ENCODE peak calls at places on chromosomes 11 and 22, in seven cellular contexts. One of them, this sample, is unnamed.

GRCh38 chr22:44372611-44373010 is 59.9 kb upstream of the SHISAL1 start:
- DNase-seq in SK-N-SH: no peak
- DNase-seq in K562: no peak
- DNase-seq in H1: no peak
- DNase-seq in GM12878: no peak
- DNase-seq in HepG2: no peak
- DNase-seq in HCT116: no peak
- DNase-seq in this sample: no peak

GRCh38 chr11:117127164-117127563 is 16.9 kb upstream of the PAFAH1B2 start:
- DNase-seq in SK-N-SH: no peak
- DNase-seq in K562: no peak
- DNase-seq in H1: no peak
- DNase-seq in GM12878: no peak
- DNase-seq in HepG2: no peak
- DNase-seq in HCT116: no peak
- DNase-seq in this sample: no peak

GRCh38 chr11:10727259-10727851 is 23.7 kb upstream of the CTR9 start:
- DNase-seq in SK-N-SH: no peak
- DNase-seq in K562: no peak
- DNase-seq in H1: no peak
- DNase-seq in GM12878: no peak
- DNase-seq in HepG2: no peak
- DNase-seq in HCT116: no peak
- DNase-seq in this sample: no peak

GRCh38 chr11:8055111-8055835 is 25.7 kb upstream of the TUB start:
- DNase-seq in SK-N-SH: no peak
- DNase-seq in K562: no peak
- DNase-seq in H1: no peak
- DNase-seq in GM12878: no peak
- DNase-seq in HepG2: no peak
- DNase-seq in HCT116: no peak
- DNase-seq in this sample: no peak

GRCh38 chr11:80309301-80309700 is 868.5 kb upstream of the TENM4 start:
- DNase-seq in SK-N-SH: no peak
- DNase-seq in K562: no peak
- DNase-seq in H1: no peak
- DNase-seq in GM12878: no peak
- DNase-seq in HepG2: no peak
- DNase-seq in HCT116: no peak
- DNase-seq in this sample: no peak

GRCh38 chr11:95375451-95375850 is 144.4 kb upstream of the SESN3 start:
- DNase-seq in SK-N-SH: no peak
- DNase-seq in K562: no peak
- DNase-seq in H1: no peak
- DNase-seq in GM12878: no peak
- DNase-seq in HepG2: no peak
- DNase-seq in HCT116: no peak
- DNase-seq in this sample: no peak

GRCh38 chr11:44755553-44756505 is 29.1 kb downstream of the TSPAN18 start:
- DNase-seq in SK-N-SH: peak; percentile 42
- DNase-seq in K562: no peak
- DNase-seq in H1: no peak
- DNase-seq in GM12878: no peak
- DNase-seq in HepG2: no peak
- DNase-seq in HCT116: no peak
- DNase-seq in this sample: no peak

GRCh38 chr11:113267536-113267935 is 46.8 kb upstream of the TTC12 start:
- DNase-seq in SK-N-SH: no peak
- DNase-seq in K562: no peak
- DNase-seq in H1: no peak
- DNase-seq in GM12878: no peak
- DNase-seq in HepG2: no peak
- DNase-seq in HCT116: no peak
- DNase-seq in this sample: no peak

GRCh38 chr11:76208829-76209670 is 2.7 kb upstream of the WNT11 start:
- DNase-seq in SK-N-SH: peak; percentile 92
- DNase-seq in K562: no peak
- DNase-seq in H1: no peak
- DNase-seq in GM12878: no peak
- DNase-seq in HepG2: peak; percentile 56
- DNase-seq in HCT116: no peak
- DNase-seq in this sample: peak; percentile 70

GRCh38 chr11:123564225-123564624 is 90.2 kb downstream of the SCN3B start:
- DNase-seq in SK-N-SH: no peak
- DNase-seq in K562: no peak
- DNase-seq in H1: no peak
- DNase-seq in GM12878: no peak
- DNase-seq in HepG2: no peak
- DNase-seq in HCT116: no peak
- DNase-seq in this sample: no peak

GRCh38 chr11:65590240-65590738 is 5.3 kb downstream of the KCNK7 start:
- DNase-seq in SK-N-SH: no peak
- DNase-seq in K562: no peak
- DNase-seq in H1: no peak
- DNase-seq in GM12878: no peak
- DNase-seq in HepG2: no peak
- DNase-seq in HCT116: no peak
- DNase-seq in this sample: no peak

GRCh38 chr11:10806206-10806605 is 2.5 kb downstream of the EIF4G2 start:
- DNase-seq in SK-N-SH: no peak
- DNase-seq in K562: no peak
- DNase-seq in H1: no peak
- DNase-seq in GM12878: no peak
- DNase-seq in HepG2: no peak
- DNase-seq in HCT116: no peak
- DNase-seq in this sample: no peak

GRCh38 chr11:31236052-31236652 is 133.4 kb downstream of the DCDC1 start:
- DNase-seq in SK-N-SH: no peak
- DNase-seq in K562: no peak
- DNase-seq in H1: no peak
- DNase-seq in GM12878: no peak
- DNase-seq in HepG2: no peak
- DNase-seq in HCT116: peak; percentile 8
- DNase-seq in this sample: no peak

GRCh38 chr11:69131644-69132300 is 24.0 kb upstream of the SMIM38 start:
- DNase-seq in SK-N-SH: peak; percentile 70
- DNase-seq in K562: peak; percentile 64
- DNase-seq in H1: peak; percentile 81
- DNase-seq in GM12878: no peak
- DNase-seq in HepG2: peak; percentile 80
- DNase-seq in HCT116: peak; percentile 66
- DNase-seq in this sample: peak; percentile 80

GRCh38 chr11:8092587-8093424 is 11.8 kb downstream of the TUB start:
- DNase-seq in SK-N-SH: peak; percentile 90
- DNase-seq in K562: peak; percentile 88
- DNase-seq in H1: no peak
- DNase-seq in GM12878: no peak
- DNase-seq in HepG2: peak; percentile 58
- DNase-seq in HCT116: peak; percentile 56
- DNase-seq in this sample: peak; percentile 75

GRCh38 chr11:5004429-5005274 is 10.0 kb downstream of the OR51L1 start:
- DNase-seq in SK-N-SH: peak; percentile 5
- DNase-seq in K562: peak; percentile 29
- DNase-seq in H1: peak; percentile 2
- DNase-seq in GM12878: no peak
- DNase-seq in HepG2: peak; percentile 36
- DNase-seq in HCT116: peak; percentile 36
- DNase-seq in this sample: peak; percentile 65

GRCh38 chr11:114181195-114181594 is 115.0 kb upstream of the NNMT start:
- DNase-seq in SK-N-SH: no peak
- DNase-seq in K562: no peak
- DNase-seq in H1: no peak
- DNase-seq in GM12878: no peak
- DNase-seq in HepG2: no peak
- DNase-seq in HCT116: no peak
- DNase-seq in this sample: no peak

GRCh38 chr11:73107597-73107996 is 34.5 kb downstream of the FCHSD2 start:
- DNase-seq in SK-N-SH: no peak
- DNase-seq in K562: no peak
- DNase-seq in H1: no peak
- DNase-seq in GM12878: no peak
- DNase-seq in HepG2: no peak
- DNase-seq in HCT116: no peak
- DNase-seq in this sample: no peak

GRCh38 chr22:30262917-30263741 is 3.5 kb downstream of the OSM start:
- DNase-seq in SK-N-SH: peak; percentile 92
- DNase-seq in K562: peak; percentile 71
- DNase-seq in H1: peak; percentile 66
- DNase-seq in GM12878: no peak
- DNase-seq in HepG2: peak; percentile 64
- DNase-seq in HCT116: no peak
- DNase-seq in this sample: peak; percentile 56

GRCh38 chr11:25890626-25891250 is 441.2 kb upstream of the ANO3 start:
- DNase-seq in SK-N-SH: no peak
- DNase-seq in K562: no peak
- DNase-seq in H1: no peak
- DNase-seq in GM12878: no peak
- DNase-seq in HepG2: no peak
- DNase-seq in HCT116: no peak
- DNase-seq in this sample: no peak
- TF ChIP-seq JUND in SK-N-SH: no peak
- TF ChIP-seq JUND in K562: no peak
- TF ChIP-seq JUND in H1: no peak
- TF ChIP-seq JUND in GM12878: no peak
- TF ChIP-seq JUND in HepG2: no peak
- TF ChIP-seq JUND in HCT116: no peak
- TF ChIP-seq JUND in this sample: no peak

DNA sequence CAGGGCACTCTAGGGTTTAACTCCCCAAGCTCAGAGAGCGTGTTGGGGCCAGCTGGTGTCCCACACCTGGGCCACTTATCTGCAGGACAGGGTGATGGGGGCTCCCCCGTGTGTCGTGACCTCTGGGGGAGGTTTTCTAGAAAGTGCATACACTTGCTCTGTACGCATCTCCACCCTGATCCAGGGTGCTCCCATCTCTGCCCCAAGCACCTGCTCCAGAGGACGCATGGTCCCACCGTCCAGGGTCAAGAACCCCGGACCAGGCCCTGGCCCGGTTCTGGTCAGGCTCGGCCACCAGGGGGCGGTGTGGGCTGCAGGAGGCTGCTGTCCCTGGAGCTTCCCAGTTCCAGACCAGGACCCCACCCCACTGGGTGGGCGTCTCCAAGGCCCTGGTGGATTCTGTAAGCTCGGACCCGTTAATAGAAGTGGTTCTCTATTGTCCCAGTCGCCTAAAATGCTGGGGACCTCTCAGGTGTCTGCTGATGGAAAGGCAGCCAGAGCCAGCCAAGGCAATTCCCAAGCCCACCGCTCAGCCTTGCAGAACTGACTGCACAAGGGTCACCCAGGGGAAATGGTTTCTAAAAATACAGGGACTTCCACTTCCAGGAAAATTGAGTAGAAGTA is 34.7 kb upstream of the SEPTIN5 start:
- DNase-seq in SK-N-SH: peak; percentile 74
- DNase-seq in K562: peak; percentile 99
- DNase-seq in H1: no peak
- DNase-seq in GM12878: no peak
- DNase-seq in HepG2: no peak
- DNase-seq in HCT116: no peak
- DNase-seq in this sample: no peak
- TF ChIP-seq JUND in SK-N-SH: no peak
- TF ChIP-seq JUND in K562: peak; percentile 58
- TF ChIP-seq JUND in H1: no peak
- TF ChIP-seq JUND in GM12878: no peak
- TF ChIP-seq JUND in HepG2: no peak
- TF ChIP-seq JUND in HCT116: no peak
- TF ChIP-seq JUND in this sample: no peak

DNA sequence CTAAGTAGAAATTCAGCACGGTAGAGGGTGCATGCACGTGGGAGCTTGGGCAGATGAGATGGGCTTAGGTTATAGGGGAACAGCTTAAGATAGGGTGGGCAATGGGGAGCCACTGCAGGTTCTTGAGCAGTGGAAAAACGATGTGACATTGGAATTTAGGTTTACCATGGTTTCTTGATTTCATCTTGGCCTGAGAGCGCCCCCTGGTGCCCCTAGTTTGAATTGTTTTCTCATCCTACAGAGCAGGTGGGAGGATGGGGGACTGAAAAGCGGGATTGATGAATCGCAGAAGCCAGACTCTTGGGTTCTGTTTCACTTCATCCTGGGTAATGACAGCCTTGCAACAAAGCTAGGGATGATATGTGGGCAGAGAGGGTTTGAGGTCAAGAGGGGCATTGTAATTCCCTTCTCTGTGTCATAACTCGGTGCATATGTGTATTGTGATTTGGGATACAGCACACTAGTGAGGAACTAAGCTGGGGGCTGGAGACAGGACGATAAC is 6.7 kb upstream of the MCAM start:
- DNase-seq in SK-N-SH: peak; percentile 86
- DNase-seq in K562: peak; percentile 56
- DNase-seq in H1: no peak
- DNase-seq in GM12878: peak; percentile 37
- DNase-seq in HepG2: peak; percentile 46
- DNase-seq in HCT116: peak; percentile 51
- DNase-seq in this sample: peak; percentile 72
- TF ChIP-seq JUND in SK-N-SH: no peak
- TF ChIP-seq JUND in K562: peak; percentile 44
- TF ChIP-seq JUND in H1: no peak
- TF ChIP-seq JUND in GM12878: no peak
- TF ChIP-seq JUND in HepG2: no peak
- TF ChIP-seq JUND in HCT116: no peak
- TF ChIP-seq JUND in this sample: no peak

GRCh38 chr22:35266277-35266676 is 9.0 kb downstream of the HMGXB4 start:
- DNase-seq in SK-N-SH: no peak
- DNase-seq in K562: no peak
- DNase-seq in H1: no peak
- DNase-seq in GM12878: no peak
- DNase-seq in HepG2: no peak
- DNase-seq in HCT116: no peak
- DNase-seq in this sample: no peak
- TF ChIP-seq JUND in SK-N-SH: no peak
- TF ChIP-seq JUND in K562: no peak
- TF ChIP-seq JUND in H1: no peak
- TF ChIP-seq JUND in GM12878: no peak
- TF ChIP-seq JUND in HepG2: no peak
- TF ChIP-seq JUND in HCT116: no peak
- TF ChIP-seq JUND in this sample: no peak

GRCh38 chr22:45503816-45504702 is 1.4 kb downstream of the FBLN1 start:
- DNase-seq in SK-N-SH: peak; percentile 66
- DNase-seq in K562: no peak
- DNase-seq in H1: peak; percentile 53
- DNase-seq in GM12878: no peak
- DNase-seq in HepG2: no peak
- DNase-seq in HCT116: no peak
- DNase-seq in this sample: no peak

GRCh38 chr22:45502215-45503070 is at the start of gene FBLN1:
- DNase-seq in SK-N-SH: peak; percentile 97
- DNase-seq in K562: peak; percentile 43
- DNase-seq in H1: no peak
- DNase-seq in GM12878: no peak
- DNase-seq in HepG2: peak; percentile 71
- DNase-seq in HCT116: no peak
- DNase-seq in this sample: no peak

GRCh38 chr22:45505991-45506743 is 3.5 kb downstream of the FBLN1 start:
- DNase-seq in SK-N-SH: no peak
- DNase-seq in K562: no peak
- DNase-seq in H1: no peak
- DNase-seq in GM12878: no peak
- DNase-seq in HepG2: no peak
- DNase-seq in HCT116: no peak
- DNase-seq in this sample: no peak

GRCh38 chr22:45504703-45505341 is 2.1 kb downstream of the FBLN1 start:
- DNase-seq in SK-N-SH: peak; percentile 74
- DNase-seq in K562: no peak
- DNase-seq in H1: no peak
- DNase-seq in GM12878: no peak
- DNase-seq in HepG2: no peak
- DNase-seq in HCT116: no peak
- DNase-seq in this sample: no peak

GRCh38 chr22:45503071-45503815 is 560 bp downstream of the FBLN1 start:
- DNase-seq in SK-N-SH: peak; percentile 72
- DNase-seq in K562: no peak
- DNase-seq in H1: no peak
- DNase-seq in GM12878: no peak
- DNase-seq in HepG2: no peak
- DNase-seq in HCT116: no peak
- DNase-seq in this sample: no peak
- TF ChIP-seq JUND in SK-N-SH: no peak
- TF ChIP-seq JUND in K562: no peak
- TF ChIP-seq JUND in H1: no peak
- TF ChIP-seq JUND in GM12878: no peak
- TF ChIP-seq JUND in HepG2: no peak
- TF ChIP-seq JUND in HCT116: no peak
- TF ChIP-seq JUND in this sample: no peak